ENCODE peak calls at places on chromosomes 2 and 18, in nine cellular contexts. One of them, this sample, is unnamed.

GRCh38 chr18:55102508-55102907 is 143.2 kb upstream of the CCDC68 start:
- DNase-seq in CD8-positive, alpha-beta T cell: no peak
- DNase-seq in choroid plexus epithelial cell: no peak
- DNase-seq in A549: no peak
- DNase-seq in fibroblast of pulmonary artery: no peak
- DNase-seq in psoas muscle: no peak
- DNase-seq in LNCaP clone FGC: no peak
- DNase-seq in bronchial epithelial cell: no peak
- DNase-seq in GM23338: no peak
- DNase-seq in this sample: no peak

GRCh38 chr2:113127646-113128385 is 418 bp downstream of the IL1RN start:
- DNase-seq in A549: no peak
- DNase-seq in psoas muscle: no peak
- DNase-seq in bronchial epithelial cell: no peak
- DNase-seq in GM23338: no peak
- DNase-seq in fibroblast of pulmonary artery: no peak
- DNase-seq in CD8-positive, alpha-beta T cell: no peak
- DNase-seq in choroid plexus epithelial cell: no peak
- DNase-seq in LNCaP clone FGC: no peak
- DNase-seq in this sample: no peak

GRCh38 chr2:10239561-10239967 is 63.1 kb upstream of the HPCAL1 start:
- DNase-seq in choroid plexus epithelial cell: no peak
- DNase-seq in A549: no peak
- DNase-seq in CD8-positive, alpha-beta T cell: no peak
- DNase-seq in LNCaP clone FGC: no peak
- DNase-seq in GM23338: peak
- DNase-seq in bronchial epithelial cell: no peak
- DNase-seq in fibroblast of pulmonary artery: peak
- DNase-seq in psoas muscle: no peak
- DNase-seq in this sample: no peak

GRCh38 chr2:185375731-185376130 is 362.9 kb upstream of the FSIP2 start:
- DNase-seq in LNCaP clone FGC: no peak
- DNase-seq in choroid plexus epithelial cell: no peak
- DNase-seq in GM23338: no peak
- DNase-seq in bronchial epithelial cell: no peak
- DNase-seq in fibroblast of pulmonary artery: no peak
- DNase-seq in A549: no peak
- DNase-seq in psoas muscle: no peak
- DNase-seq in CD8-positive, alpha-beta T cell: no peak
- DNase-seq in this sample: no peak

GRCh38 chr2:229543176-229543873 is 171.0 kb downstream of the DNER start:
- DNase-seq in LNCaP clone FGC: no peak
- DNase-seq in fibroblast of pulmonary artery: no peak
- DNase-seq in A549: no peak
- DNase-seq in bronchial epithelial cell: no peak
- DNase-seq in CD8-positive, alpha-beta T cell: no peak
- DNase-seq in psoas muscle: no peak
- DNase-seq in GM23338: no peak
- DNase-seq in choroid plexus epithelial cell: no peak
- DNase-seq in this sample: no peak

GRCh38 chr18:74963820-74964446 is 245.0 kb downstream of the PTGR3 start:
- DNase-seq in GM23338: peak
- DNase-seq in A549: peak
- DNase-seq in fibroblast of pulmonary artery: peak
- DNase-seq in CD8-positive, alpha-beta T cell: no peak
- DNase-seq in bronchial epithelial cell: peak
- DNase-seq in choroid plexus epithelial cell: peak
- DNase-seq in LNCaP clone FGC: peak
- DNase-seq in psoas muscle: no peak
- DNase-seq in this sample: peak

GRCh38 chr18:32803571-32803970 is 30.7 kb upstream of the KLHL14 start:
- DNase-seq in A549: no peak
- DNase-seq in GM23338: no peak
- DNase-seq in choroid plexus epithelial cell: peak
- DNase-seq in bronchial epithelial cell: no peak
- DNase-seq in LNCaP clone FGC: no peak
- DNase-seq in fibroblast of pulmonary artery: no peak
- DNase-seq in psoas muscle: no peak
- DNase-seq in CD8-positive, alpha-beta T cell: no peak
- DNase-seq in this sample: no peak

GRCh38 chr18:56221195-56222065 is 417.0 kb downstream of the TXNL1 start:
- DNase-seq in fibroblast of pulmonary artery: no peak
- DNase-seq in psoas muscle: no peak
- DNase-seq in GM23338: no peak
- DNase-seq in LNCaP clone FGC: no peak
- DNase-seq in choroid plexus epithelial cell: no peak
- DNase-seq in CD8-positive, alpha-beta T cell: no peak
- DNase-seq in A549: no peak
- DNase-seq in bronchial epithelial cell: no peak
- DNase-seq in this sample: no peak

GRCh38 chr18:11948852-11949523 is 32.3 kb upstream of the IMPA2 start:
- DNase-seq in CD8-positive, alpha-beta T cell: no peak
- DNase-seq in GM23338: peak
- DNase-seq in LNCaP clone FGC: peak
- DNase-seq in A549: no peak
- DNase-seq in bronchial epithelial cell: no peak
- DNase-seq in fibroblast of pulmonary artery: no peak
- DNase-seq in psoas muscle: no peak
- DNase-seq in choroid plexus epithelial cell: peak
- DNase-seq in this sample: no peak

GRCh38 chr2:64654993-64655666 is 1.4 kb upstream of the SERTAD2 start:
- DNase-seq in fibroblast of pulmonary artery: peak
- DNase-seq in GM23338: no peak
- DNase-seq in choroid plexus epithelial cell: no peak
- DNase-seq in psoas muscle: no peak
- DNase-seq in A549: peak
- DNase-seq in bronchial epithelial cell: peak
- DNase-seq in LNCaP clone FGC: no peak
- DNase-seq in CD8-positive, alpha-beta T cell: no peak
- DNase-seq in this sample: no peak

GRCh38 chr18:78241535-78242306 is 737.9 kb upstream of the SALL3 start:
- DNase-seq in LNCaP clone FGC: no peak
- DNase-seq in CD8-positive, alpha-beta T cell: no peak
- DNase-seq in bronchial epithelial cell: no peak
- DNase-seq in choroid plexus epithelial cell: no peak
- DNase-seq in fibroblast of pulmonary artery: no peak
- DNase-seq in A549: no peak
- DNase-seq in GM23338: no peak
- DNase-seq in psoas muscle: no peak
- DNase-seq in this sample: no peak

GRCh38 chr2:46495347-46496030 is 16.1 kb downstream of the TMEM247 start:
- DNase-seq in fibroblast of pulmonary artery: no peak
- DNase-seq in A549: no peak
- DNase-seq in GM23338: no peak
- DNase-seq in LNCaP clone FGC: no peak
- DNase-seq in psoas muscle: no peak
- DNase-seq in bronchial epithelial cell: peak
- DNase-seq in CD8-positive, alpha-beta T cell: no peak
- DNase-seq in choroid plexus epithelial cell: peak
- DNase-seq in this sample: peak

GRCh38 chr2:108239786-108240185 is at the start of gene SULT1C3:
- DNase-seq in choroid plexus epithelial cell: no peak
- DNase-seq in CD8-positive, alpha-beta T cell: no peak
- DNase-seq in LNCaP clone FGC: no peak
- DNase-seq in GM23338: no peak
- DNase-seq in psoas muscle: no peak
- DNase-seq in fibroblast of pulmonary artery: no peak
- DNase-seq in A549: no peak
- DNase-seq in bronchial epithelial cell: no peak
- DNase-seq in this sample: no peak

GRCh38 chr2:214830794-214831346 is 21.4 kb upstream of the BARD1 start:
- DNase-seq in GM23338: peak
- DNase-seq in LNCaP clone FGC: no peak
- DNase-seq in CD8-positive, alpha-beta T cell: no peak
- DNase-seq in psoas muscle: no peak
- DNase-seq in bronchial epithelial cell: peak
- DNase-seq in choroid plexus epithelial cell: peak
- DNase-seq in A549: peak
- DNase-seq in fibroblast of pulmonary artery: peak
- DNase-seq in this sample: peak

GRCh38 chr2:219477815-219478214 is 20.9 kb upstream of the GMPPA start:
- DNase-seq in choroid plexus epithelial cell: no peak
- DNase-seq in psoas muscle: no peak
- DNase-seq in GM23338: no peak
- DNase-seq in bronchial epithelial cell: no peak
- DNase-seq in fibroblast of pulmonary artery: no peak
- DNase-seq in LNCaP clone FGC: no peak
- DNase-seq in A549: no peak
- DNase-seq in CD8-positive, alpha-beta T cell: no peak
- DNase-seq in this sample: no peak

GRCh38 chr2:95389256-95390119 is 13.0 kb upstream of the FAHD2A start:
- DNase-seq in psoas muscle: peak
- DNase-seq in fibroblast of pulmonary artery: peak
- DNase-seq in A549: peak
- DNase-seq in CD8-positive, alpha-beta T cell: no peak
- DNase-seq in GM23338: peak
- DNase-seq in bronchial epithelial cell: peak
- DNase-seq in choroid plexus epithelial cell: peak
- DNase-seq in LNCaP clone FGC: no peak
- DNase-seq in this sample: peak

GRCh38 chr2:70403267-70404053 is 101.6 kb upstream of the FAM136A start:
- DNase-seq in psoas muscle: no peak
- DNase-seq in fibroblast of pulmonary artery: no peak
- DNase-seq in bronchial epithelial cell: no peak
- DNase-seq in LNCaP clone FGC: no peak
- DNase-seq in choroid plexus epithelial cell: no peak
- DNase-seq in CD8-positive, alpha-beta T cell: no peak
- DNase-seq in GM23338: peak
- DNase-seq in A549: no peak
- DNase-seq in this sample: no peak

GRCh38 chr2:147665035-147665434 is 179.8 kb upstream of the ACVR2A start:
- DNase-seq in LNCaP clone FGC: no peak
- DNase-seq in fibroblast of pulmonary artery: no peak
- DNase-seq in CD8-positive, alpha-beta T cell: no peak
- DNase-seq in bronchial epithelial cell: peak
- DNase-seq in choroid plexus epithelial cell: no peak
- DNase-seq in GM23338: no peak
- DNase-seq in psoas muscle: no peak
- DNase-seq in A549: peak
- DNase-seq in this sample: peak

GRCh38 chr2:149213764-149214493 is 116.5 kb upstream of the LYPD6 start:
- DNase-seq in CD8-positive, alpha-beta T cell: no peak
- DNase-seq in A549: no peak
- DNase-seq in choroid plexus epithelial cell: no peak
- DNase-seq in LNCaP clone FGC: no peak
- DNase-seq in GM23338: no peak
- DNase-seq in psoas muscle: no peak
- DNase-seq in fibroblast of pulmonary artery: no peak
- DNase-seq in bronchial epithelial cell: no peak
- DNase-seq in this sample: no peak

GRCh38 chr2:211181626-211182025 is 625.2 kb downstream of the CPS1 start:
- DNase-seq in CD8-positive, alpha-beta T cell: no peak
- DNase-seq in bronchial epithelial cell: no peak
- DNase-seq in GM23338: no peak
- DNase-seq in choroid plexus epithelial cell: peak
- DNase-seq in fibroblast of pulmonary artery: no peak
- DNase-seq in psoas muscle: no peak
- DNase-seq in A549: no peak
- DNase-seq in LNCaP clone FGC: peak
- DNase-seq in this sample: no peak

GRCh38 chr2:85827879-85828569 is 60.8 kb downstream of the ST3GAL5 start:
- DNase-seq in psoas muscle: no peak
- DNase-seq in fibroblast of pulmonary artery: no peak
- DNase-seq in CD8-positive, alpha-beta T cell: no peak
- DNase-seq in LNCaP clone FGC: no peak
- DNase-seq in choroid plexus epithelial cell: no peak
- DNase-seq in bronchial epithelial cell: no peak
- DNase-seq in A549: no peak
- DNase-seq in GM23338: peak
- DNase-seq in this sample: no peak

GRCh38 chr2:186617771-186618170 is 27.9 kb downstream of the ITGAV start:
- DNase-seq in A549: no peak
- DNase-seq in choroid plexus epithelial cell: no peak
- DNase-seq in psoas muscle: no peak
- DNase-seq in LNCaP clone FGC: no peak
- DNase-seq in GM23338: no peak
- DNase-seq in CD8-positive, alpha-beta T cell: no peak
- DNase-seq in fibroblast of pulmonary artery: no peak
- DNase-seq in bronchial epithelial cell: no peak
- DNase-seq in this sample: no peak
- H3K4me3 ChIP-seq in A549: no peak
- H3K4me3 ChIP-seq in choroid plexus epithelial cell: no peak
- H3K4me3 ChIP-seq in psoas muscle: no peak
- H3K4me3 ChIP-seq in LNCaP clone FGC: no peak
- H3K4me3 ChIP-seq in GM23338: no peak
- H3K4me3 ChIP-seq in CD8-positive, alpha-beta T cell: no peak
- H3K4me3 ChIP-seq in fibroblast of pulmonary artery: no peak
- H3K4me3 ChIP-seq in bronchial epithelial cell: no peak
- H3K4me3 ChIP-seq in this sample: no peak

GRCh38 chr2:240579771-240580614 is 6.5 kb upstream of the CAPN10 start:
- DNase-seq in LNCaP clone FGC: no peak
- DNase-seq in GM23338: peak
- DNase-seq in psoas muscle: peak
- DNase-seq in fibroblast of pulmonary artery: peak
- DNase-seq in CD8-positive, alpha-beta T cell: peak
- DNase-seq in bronchial epithelial cell: peak
- DNase-seq in choroid plexus epithelial cell: peak
- DNase-seq in A549: peak
- DNase-seq in this sample: peak
- TF ChIP-seq CTCF in LNCaP clone FGC: peak
- TF ChIP-seq CTCF in GM23338: peak
- TF ChIP-seq CTCF in psoas muscle: no peak
- TF ChIP-seq CTCF in fibroblast of pulmonary artery: no peak
- TF ChIP-seq CTCF in CD8-positive, alpha-beta T cell: peak
- TF ChIP-seq CTCF in bronchial epithelial cell: peak
- TF ChIP-seq CTCF in choroid plexus epithelial cell: peak
- TF ChIP-seq CTCF in A549: no peak
- TF ChIP-seq CTCF in this sample: peak

DNA sequence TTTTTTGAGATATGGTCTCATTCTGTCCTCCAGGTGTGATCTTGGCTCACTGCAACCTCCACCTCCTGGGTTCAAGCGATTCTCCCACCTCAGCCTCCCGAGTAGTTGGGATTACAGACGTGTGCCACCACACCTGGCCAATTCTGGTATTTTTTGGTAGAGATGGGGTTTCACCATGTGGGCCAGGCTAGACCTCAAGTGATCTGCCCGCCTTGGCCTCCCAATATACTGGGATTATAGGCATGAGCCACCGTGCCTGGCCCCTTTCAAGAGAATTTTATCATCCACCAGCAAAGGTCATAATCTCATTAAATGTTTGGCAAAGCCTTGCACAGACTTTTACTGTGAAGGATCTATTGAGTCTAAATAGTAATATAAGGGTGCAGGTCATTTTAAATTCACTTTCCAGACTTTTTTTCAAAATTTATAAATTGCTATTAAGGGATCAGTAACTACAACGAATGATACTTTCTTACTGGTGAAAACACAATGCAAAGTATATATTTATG is 2.5 kb downstream of the HADHA start:
- DNase-seq in A549: no peak
- DNase-seq in CD8-positive, alpha-beta T cell: no peak
- DNase-seq in bronchial epithelial cell: no peak
- DNase-seq in choroid plexus epithelial cell: no peak
- DNase-seq in psoas muscle: no peak
- DNase-seq in fibroblast of pulmonary artery: no peak
- DNase-seq in LNCaP clone FGC: no peak
- DNase-seq in GM23338: no peak
- DNase-seq in this sample: no peak
- H3K4me3 ChIP-seq in A549: peak
- H3K4me3 ChIP-seq in CD8-positive, alpha-beta T cell: no peak
- H3K4me3 ChIP-seq in bronchial epithelial cell: no peak
- H3K4me3 ChIP-seq in choroid plexus epithelial cell: no peak
- H3K4me3 ChIP-seq in psoas muscle: peak
- H3K4me3 ChIP-seq in fibroblast of pulmonary artery: peak
- H3K4me3 ChIP-seq in LNCaP clone FGC: no peak
- H3K4me3 ChIP-seq in GM23338: peak
- H3K4me3 ChIP-seq in this sample: no peak

GRCh38 chr2:190947711-190948251 is 66.2 kb downstream of the STAT1 start:
- DNase-seq in GM23338: peak
- DNase-seq in psoas muscle: no peak
- DNase-seq in LNCaP clone FGC: no peak
- DNase-seq in CD8-positive, alpha-beta T cell: peak
- DNase-seq in fibroblast of pulmonary artery: peak
- DNase-seq in bronchial epithelial cell: peak
- DNase-seq in choroid plexus epithelial cell: peak
- DNase-seq in A549: peak
- DNase-seq in this sample: peak
- TF ChIP-seq CTCF in GM23338: no peak
- TF ChIP-seq CTCF in psoas muscle: no peak
- TF ChIP-seq CTCF in LNCaP clone FGC: no peak
- TF ChIP-seq CTCF in CD8-positive, alpha-beta T cell: peak
- TF ChIP-seq CTCF in fibroblast of pulmonary artery: peak
- TF ChIP-seq CTCF in bronchial epithelial cell: no peak
- TF ChIP-seq CTCF in choroid plexus epithelial cell: peak
- TF ChIP-seq CTCF in A549: peak
- TF ChIP-seq CTCF in this sample: no peak